ENCODE peak calls at places on chromosomes 6 and 20, in nine cellular contexts. E is H1, P is A549, S is SK-N-SH, W is HepG2, Q is HCT116, C is endothelial cell of umbilical vein, X is GM12878, U is K562. Z is an unnamed sample.

GRCh38 chr20:63457737-63458136 is 14.7 kb downstream of the KCNQ2 start:
- DNase-seq in E (no peak), P (peak; percentile 60), S (peak; percentile 69), W (no peak), Q (no peak), C (no peak), X (no peak), U (no peak), Z (peak; percentile 58)

GRCh38 chr20:59526242-59527225 is 77.8 kb upstream of the PHACTR3 start:
- DNase-seq in E (peak; percentile 53), P (peak; percentile 17), S (peak; percentile 71), W (peak; percentile 33), Q (no peak), C (no peak), X (no peak), U (no peak), Z (peak; percentile 29)

GRCh38 chr20:49956689-49957443 is 20.7 kb downstream of the RNF114 start:
- DNase-seq in E (no peak), P (no peak), S (no peak), W (peak; percentile 75), Q (no peak), C (no peak), X (no peak), U (no peak), Z (peak; percentile 77)

GRCh38 chr6:20340459-20340858 is 61.2 kb upstream of the E2F3 start:
- DNase-seq in E (no peak), P (no peak), S (no peak), W (no peak), Q (no peak), C (no peak), X (no peak), U (no peak), Z (no peak)

GRCh38 chr6:12528171-12528570 is 188.4 kb upstream of the PHACTR1 start:
- DNase-seq in E (no peak), P (no peak), S (peak; percentile 10), W (no peak), Q (no peak), C (no peak), X (no peak), U (no peak), Z (no peak)

GRCh38 chr6:21491955-21492354 is 101.6 kb upstream of the SOX4 start:
- DNase-seq in E (no peak), P (no peak), S (no peak), W (no peak), Q (no peak), C (no peak), X (no peak), U (no peak), Z (no peak)

GRCh38 chr6:3389390-3390167 is 67.3 kb downstream of the SLC22A23 start:
- DNase-seq in E (no peak), P (no peak), S (no peak), W (no peak), Q (no peak), C (no peak), X (no peak), U (no peak), Z (no peak)

GRCh38 chr6:45697605-45698004 is 318.1 kb downstream of the CLIC5 start:
- DNase-seq in E (no peak), P (peak; percentile 9), S (no peak), W (no peak), Q (peak; percentile 35), C (no peak), X (no peak), U (no peak), Z (peak; percentile 98)

GRCh38 chr20:8536219-8536618 is 404.2 kb downstream of the PLCB1 start:
- DNase-seq in E (no peak), P (no peak), S (no peak), W (no peak), Q (no peak), C (no peak), X (no peak), U (no peak), Z (no peak)

GRCh38 chr20:8532169-8532568 is 400.1 kb downstream of the PLCB1 start:
- DNase-seq in E (no peak), P (no peak), S (no peak), W (no peak), Q (no peak), C (no peak), X (no peak), U (no peak), Z (no peak)

GRCh38 chr20:8534368-8534767 is 402.3 kb downstream of the PLCB1 start:
- DNase-seq in E (no peak), P (no peak), S (no peak), W (no peak), Q (no peak), C (no peak), X (no peak), U (no peak), Z (no peak)

GRCh38 chr20:8540466-8540865 is 408.4 kb downstream of the PLCB1 start:
- DNase-seq in E (no peak), P (no peak), S (no peak), W (peak; percentile 14), Q (no peak), C (no peak), X (no peak), U (no peak), Z (no peak)

GRCh38 chr20:8535403-8536003 is 403.4 kb downstream of the PLCB1 start:
- DNase-seq in E (no peak), P (no peak), S (peak; percentile 30), W (peak; percentile 23), Q (no peak), C (peak; percentile 29), X (no peak), U (peak; percentile 1), Z (peak; percentile 42)
- TF ChIP-seq CTCF in E (peak; percentile 61), P (peak; percentile 45), S (peak; percentile 65), W (peak; percentile 57), Q (peak; percentile 66), C (peak; percentile 49), X (peak; percentile 44), U (no peak), Z (peak; percentile 78)

GRCh38 chr6:31572041-31572911 is at the start of gene LTA:
- DNase-seq in E (no peak), P (no peak), S (no peak), W (no peak), Q (no peak), C (no peak), X (no peak), U (no peak), Z (no peak)

GRCh38 chr6:31575952-31576684 is 753 bp downstream of the TNF start:
- DNase-seq in E (no peak), P (no peak), S (no peak), W (no peak), Q (no peak), C (no peak), X (no peak), U (no peak), Z (peak; percentile 85)

GRCh38 chr6:31575335-31575901 is at the start of gene TNF:
- DNase-seq in E (no peak), P (no peak), S (no peak), W (no peak), Q (no peak), C (no peak), X (peak; percentile 91), U (no peak), Z (peak; percentile 96)

GRCh38 chr6:31573239-31574105 is 1.4 kb downstream of the LTA start:
- DNase-seq in E (no peak), P (no peak), S (no peak), W (no peak), Q (no peak), C (no peak), X (no peak), U (no peak), Z (no peak)

DNA sequence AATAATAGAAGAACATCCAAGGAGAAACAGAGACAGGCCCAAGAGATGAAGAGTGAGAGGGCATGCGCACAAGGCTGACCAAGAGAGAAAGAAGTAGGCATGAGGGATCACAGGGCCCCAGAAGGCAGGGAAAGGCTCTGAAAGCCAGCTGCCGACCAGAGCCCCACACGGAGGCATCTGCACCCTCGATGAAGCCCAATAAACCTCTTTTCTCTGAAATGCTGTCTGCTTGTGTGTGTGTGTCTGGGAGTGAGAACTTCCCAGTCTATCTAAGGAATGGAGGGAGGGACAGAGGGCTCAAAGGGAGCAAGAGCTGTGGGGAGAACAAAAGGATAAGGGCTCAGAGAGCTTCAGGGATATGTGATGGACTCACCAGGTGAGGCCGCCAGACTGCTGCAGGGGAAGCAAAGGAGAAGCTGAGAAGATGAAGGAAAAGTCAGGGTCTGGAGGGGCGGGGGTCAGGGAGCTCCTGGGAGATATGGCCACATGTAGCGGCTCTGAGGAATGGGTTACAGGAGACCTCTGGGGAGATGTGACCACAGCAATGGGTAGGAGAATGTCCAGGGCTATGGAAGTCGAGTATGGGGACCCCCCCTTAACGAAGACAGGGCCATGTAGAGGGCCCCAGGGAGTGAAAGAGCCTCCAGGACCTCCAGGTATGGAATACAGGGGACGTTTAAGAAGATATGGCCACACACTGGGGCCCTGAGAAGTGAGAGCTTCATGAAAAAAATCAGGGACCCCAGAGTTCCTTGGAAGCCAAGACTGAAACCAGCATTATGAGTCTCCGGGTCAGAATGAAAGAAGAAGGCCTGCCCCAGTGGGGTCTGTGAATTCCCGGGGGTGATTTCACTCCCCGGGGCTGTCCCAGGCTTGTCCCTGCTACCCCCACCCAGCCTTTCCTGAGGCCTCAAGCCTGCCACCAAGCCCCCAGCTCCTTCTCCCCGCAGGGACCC is 981 bp upstream of the TNF start:
- DNase-seq in E (no peak), P (no peak), S (no peak), W (no peak), Q (no peak), C (no peak), X (no peak), U (no peak), Z (peak; percentile 46)
- H3K4me3 ChIP-seq in E (no peak overlapping the region), P (no peak overlapping the region), S (no peak overlapping the region), W (no peak overlapping the region), Q (no peak overlapping the region), C (no peak overlapping the region), X (peak overlapping the region; percentile 91), U (no peak overlapping the region), Z (peak overlapping the region; percentile 98)

GRCh38 chr6:111805511-111806181 is 67.6 kb downstream of the FYN start:
- DNase-seq in E (no peak), P (no peak), S (no peak), W (no peak), Q (no peak), C (peak; percentile 51), X (peak; percentile 78), U (no peak), Z (peak; percentile 62)
- TF ChIP-seq MAX in E (no peak), P (no peak), S (no peak), W (no peak), Q (no peak), C (no peak), X (no peak), U (no peak), Z (no peak)

GRCh38 chr6:85460154-85460950 is 10.5 kb downstream of the NT5E start:
- DNase-seq in E (no peak), P (no peak), S (no peak), W (no peak), Q (no peak), C (peak; percentile 91), X (no peak), U (no peak), Z (no peak)

GRCh38 chr6:85456782-85457181 is 6.9 kb downstream of the NT5E start:
- DNase-seq in E (no peak), P (no peak), S (no peak), W (no peak), Q (no peak), C (no peak), X (no peak), U (no peak), Z (no peak)

GRCh38 chr6:85458782-85459181 is 8.9 kb downstream of the NT5E start:
- DNase-seq in E (no peak), P (no peak), S (no peak), W (no peak), Q (no peak), C (peak; percentile 36), X (no peak), U (no peak), Z (no peak)

GRCh38 chr6:85459224-85459901 is 9.5 kb downstream of the NT5E start:
- DNase-seq in E (no peak), P (no peak), S (no peak), W (no peak), Q (peak; percentile 50), C (peak; percentile 68), X (no peak), U (no peak), Z (no peak)

DNA sequence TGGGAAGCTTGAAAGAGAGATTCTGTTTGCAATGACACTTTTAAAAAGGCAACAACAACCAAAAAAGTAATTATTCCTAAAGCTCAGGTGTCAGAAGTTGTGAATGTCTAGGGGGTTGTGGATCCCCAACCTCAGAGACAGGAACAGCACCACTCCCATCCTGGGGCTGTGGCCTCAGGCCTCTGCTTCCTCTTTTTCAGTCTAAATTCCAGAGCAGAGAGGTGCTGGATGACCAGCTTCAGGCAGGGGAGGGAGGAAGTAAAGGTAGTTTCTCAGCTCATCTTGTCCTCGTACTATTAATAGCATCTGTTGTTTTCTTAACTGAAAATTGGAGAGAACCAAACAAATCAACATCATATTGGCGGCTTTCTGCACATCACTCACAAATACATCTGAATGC is 8.3 kb downstream of the NT5E start:
- DNase-seq in E (no peak), P (no peak), S (no peak), W (no peak), Q (no peak), C (no peak), X (no peak), U (no peak), Z (peak; percentile 59)
- TF ChIP-seq CTCF in E (no peak), P (no peak), S (no peak), W (no peak), Q (no peak), C (no peak), X (no peak), U (no peak), Z (no peak)

Z was measured in NB4.